ENCODE peak calls at places on chromosomes 7 and 10, in eight cellular contexts. I is HL-60, J is right cardiac atrium, R is AG04450, D is endothelial cell of umbilical vein, Y is vagina, L is stomach, C is MM.1S. B is an unnamed sample. For H3K27me3, the result is how much of the 10 kb centered on the place peaks cover.

GRCh38 chr7:94912085-94912484 is 4.7 kb downstream of the PPP1R9A start:
- DNase-seq in J (no peak), I (no peak), C (no peak), Y (no peak), L (no peak), R (no peak), D (no peak), B (no peak)

GRCh38 chr10:99975942-99976809 is 33.6 kb downstream of the DNMBP start:
- DNase-seq in I (no peak), Y (no peak), D (peak), C (no peak), J (no peak), R (no peak), L (no peak), B (no peak)

GRCh38 chr7:69818647-69819161 is 220.4 kb downstream of the AUTS2 start:
- DNase-seq in R (no peak), J (no peak), I (no peak), Y (no peak), D (no peak), L (no peak), C (no peak), B (no peak)

GRCh38 chr7:111362660-111363059 is 199.6 kb downstream of the IMMP2L start:
- DNase-seq in J (no peak), L (no peak), R (no peak), C (no peak), D (no peak), I (no peak), Y (no peak), B (no peak)

GRCh38 chr7:3301831-3302618 is 973 bp downstream of the SDK1 start:
- DNase-seq in I (no peak), D (peak), J (peak), Y (no peak), C (no peak), R (no peak), L (no peak), B (no peak)

GRCh38 chr10:91788527-91788926 is 9.7 kb upstream of the TNKS2 start:
- DNase-seq in C (no peak), I (no peak), Y (no peak), J (no peak), R (no peak), D (no peak), L (peak), B (no peak)

GRCh38 chr7:12244129-12244528 is 33.0 kb downstream of the TMEM106B start:
- DNase-seq in D (peak), J (peak), Y (no peak), R (no peak), I (no peak), C (no peak), L (peak), B (peak)

GRCh38 chr10:132387723-132388210 is 9.2 kb upstream of the PWWP2B start:
- DNase-seq in J (peak), L (peak), D (peak), C (no peak), I (no peak), Y (no peak), R (no peak), B (peak)

GRCh38 chr10:58802047-58802446 is 289.4 kb downstream of the BICC1 start:
- DNase-seq in J (no peak), R (no peak), Y (no peak), D (no peak), C (no peak), I (no peak), L (no peak), B (no peak)

GRCh38 chr10:34666008-34666700 is 148.9 kb downstream of the PARD3 start:
- DNase-seq in C (peak), J (no peak), L (peak), I (no peak), Y (no peak), R (peak), D (peak), B (no peak)

GRCh38 chr7:109308816-109309215 is 739.1 kb downstream of the DNAJB9 start:
- DNase-seq in R (no peak), D (no peak), C (no peak), I (no peak), J (no peak), L (no peak), Y (no peak), B (no peak)

GRCh38 chr7:6536899-6537298 is 14.4 kb downstream of the GRID2IP start:
- DNase-seq in J (no peak), R (no peak), Y (no peak), C (no peak), D (no peak), L (no peak), I (no peak), B (no peak)
- H3K27me3 ChIP-seq in J (under half), R (under half), Y (under half), C (under half), D (under half), L (under half), I (under half), B (under half)

GRCh38 chr10:124660404-124661125 is 83.6 kb downstream of the FAM53B start:
- DNase-seq in R (no peak), L (peak), D (no peak), I (no peak), J (peak), C (no peak), Y (no peak), B (no peak)
- H3K27ac ChIP-seq in R (no peak), L (peak), D (no peak), I (no peak), J (no peak), C (no peak), Y (no peak), B (peak)

GRCh38 chr7:85471312-85471711 is 284.5 kb upstream of the SEMA3D start:
- DNase-seq in I (no peak), R (no peak), L (no peak), J (no peak), C (no peak), D (no peak), Y (no peak), B (no peak)
- H3K27me3 ChIP-seq in I (under half), R (under half), L (under half), J (under half), C (under half), D (under half), Y (under half), B (under half)

GRCh38 chr10:121597504-121598241 is 571 bp downstream of the FGFR2 start:
- DNase-seq in J (peak), L (no peak), D (peak), C (no peak), R (no peak), Y (no peak), I (no peak), B (no peak)
- H3K27ac ChIP-seq in J (no peak), L (peak), D (no peak), C (no peak), R (no peak), Y (peak), I (no peak), B (peak)

GRCh38 chr10:123666318-123667291 is at the start of gene GPR26:
- DNase-seq in I (no peak), L (no peak), J (no peak), R (no peak), C (no peak), D (no peak), Y (no peak), B (no peak)

GRCh38 chr10:123669901-123670300 is 3.7 kb downstream of the GPR26 start:
- DNase-seq in R (no peak), I (no peak), D (no peak), C (no peak), J (no peak), Y (no peak), L (no peak), B (no peak)

GRCh38 chr10:123663522-123663921 is 2.6 kb upstream of the GPR26 start:
- DNase-seq in Y (no peak), I (no peak), L (no peak), C (no peak), D (no peak), R (no peak), J (no peak), B (no peak)

GRCh38 chr10:123665371-123666286 is 526 bp upstream of the GPR26 start:
- DNase-seq in I (no peak), R (no peak), C (no peak), D (no peak), Y (no peak), J (no peak), L (no peak), B (no peak)
- H3K27me3 ChIP-seq in I (under half), R (under half), C (under half), D (under half), Y (under half), J (under half), L (under half), B (under half)

DNA sequence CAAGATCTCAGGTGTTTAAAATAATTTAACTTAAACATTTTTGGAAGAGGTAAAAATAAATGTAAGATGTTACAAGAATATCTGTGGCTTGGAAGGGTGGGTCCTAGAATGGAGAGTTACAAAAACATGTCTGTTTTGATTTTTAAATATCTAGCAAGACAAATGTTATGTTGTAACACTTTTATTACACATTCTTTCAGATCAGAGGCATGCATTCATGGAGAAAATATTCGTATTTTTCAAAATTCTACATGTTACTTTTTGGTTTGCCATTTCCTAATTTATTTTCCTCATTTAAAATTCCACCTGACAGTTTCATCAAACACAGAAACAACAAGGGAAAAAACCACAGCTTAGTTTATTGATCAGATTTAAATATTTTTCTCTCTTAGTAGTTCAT is 10.0 kb downstream of the WBP1L start:
- DNase-seq in I (no peak), L (no peak), J (no peak), C (no peak), R (no peak), D (no peak), Y (no peak), B (no peak)
- H3K27ac ChIP-seq in I (no peak), L (peak), J (no peak), C (no peak), R (peak), D (peak), Y (peak), B (peak)

GRCh38 chr7:78433421-78433820 is 634.8 kb downstream of the PHTF2 start:
- DNase-seq in C (peak), R (no peak), J (no peak), I (no peak), Y (no peak), L (no peak), D (no peak), B (no peak)

GRCh38 chr7:78434281-78434680 is 635.7 kb downstream of the PHTF2 start:
- DNase-seq in Y (no peak), D (no peak), J (no peak), C (no peak), R (no peak), I (no peak), L (no peak), B (no peak)

GRCh38 chr7:78435355-78435754 is 636.8 kb downstream of the PHTF2 start:
- DNase-seq in C (no peak), J (no peak), I (no peak), L (no peak), D (no peak), Y (no peak), R (no peak), B (no peak)

GRCh38 chr7:78438433-78438832 is 639.9 kb downstream of the PHTF2 start:
- DNase-seq in L (no peak), I (no peak), J (no peak), D (no peak), R (no peak), C (no peak), Y (no peak), B (no peak)

DNA sequence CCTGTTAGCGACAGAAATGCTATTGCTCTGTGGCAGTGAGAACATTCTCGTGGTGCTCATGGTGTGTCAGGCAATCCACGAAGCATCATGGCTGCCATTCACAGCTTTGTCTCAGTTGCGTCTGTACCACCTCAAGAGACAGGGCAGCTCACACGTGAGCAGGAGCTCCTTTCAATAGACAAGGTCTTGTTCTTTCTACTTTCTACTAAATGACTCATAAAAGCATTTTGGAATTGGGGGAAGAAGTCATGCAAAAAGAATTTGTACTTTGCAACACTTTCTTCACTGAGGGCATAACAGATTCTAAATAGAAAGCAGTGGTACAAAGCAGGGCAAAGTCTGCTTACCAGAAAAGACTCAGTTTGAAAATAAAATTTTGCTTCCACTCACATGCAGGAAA is 638.5 kb downstream of the PHTF2 start:
- DNase-seq in J (no peak), I (no peak), C (no peak), D (no peak), R (peak), Y (no peak), L (no peak), B (no peak)
- H3K27me3 ChIP-seq in J (under half), I (under half), C (under half), D (under half), R (under half), Y (under half), L (under half), B (under half)

DNA sequence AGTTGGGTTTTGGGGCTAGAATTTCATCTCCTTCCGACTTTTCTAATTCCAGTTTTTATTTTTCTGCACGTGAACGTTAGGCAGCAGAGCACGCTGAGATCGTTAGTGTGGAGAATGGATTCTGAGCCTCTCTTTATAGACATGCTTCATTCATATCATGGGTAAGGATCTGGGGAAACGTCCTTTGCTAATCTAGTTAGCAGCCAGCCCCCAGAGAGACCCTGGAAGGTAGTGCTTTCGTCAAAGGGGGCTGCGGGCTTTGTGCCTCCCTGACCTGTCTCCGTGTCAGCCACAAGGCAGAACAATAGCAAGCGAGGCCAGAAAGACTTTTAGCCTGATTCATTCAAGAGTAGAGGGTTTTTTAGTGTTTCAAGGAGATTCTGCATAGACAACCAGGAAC is 196.3 kb upstream of the KLF6 start:
- DNase-seq in C (no peak), I (no peak), J (no peak), D (no peak), Y (no peak), R (no peak), L (no peak), B (no peak)
- H3K27ac ChIP-seq in C (no peak), I (no peak), J (no peak), D (no peak), Y (no peak), R (no peak), L (no peak), B (no peak)

GRCh38 chr7:27247452-27248426 is 5.1 kb downstream of the EVX1 start:
- DNase-seq in I (no peak), C (no peak), D (no peak), R (no peak), Y (no peak), J (no peak), L (no peak), B (no peak)

GRCh38 chr7:27245124-27245797 is 2.7 kb downstream of the EVX1 start:
- DNase-seq in C (no peak), D (no peak), I (no peak), Y (no peak), L (no peak), J (no peak), R (no peak), B (no peak)

GRCh38 chr7:27248427-27248806 is 5.8 kb downstream of the EVX1 start:
- DNase-seq in J (no peak), D (no peak), I (no peak), R (no peak), Y (no peak), L (no peak), C (no peak), B (no peak)

GRCh38 chr7:27245798-27246691 is 3.4 kb downstream of the EVX1 start:
- DNase-seq in J (no peak), Y (no peak), C (no peak), L (no peak), R (no peak), I (no peak), D (no peak), B (no peak)

GRCh38 chr7:27247000-27247399 is 4.4 kb downstream of the EVX1 start:
- DNase-seq in C (no peak), L (no peak), I (no peak), J (no peak), R (no peak), Y (no peak), D (no peak), B (no peak)
- H3K27me3 ChIP-seq in C (under half), L (half or more), I (half or more), J (under half), R (half or more), Y (under half), D (half or more), B (half or more)

DNA sequence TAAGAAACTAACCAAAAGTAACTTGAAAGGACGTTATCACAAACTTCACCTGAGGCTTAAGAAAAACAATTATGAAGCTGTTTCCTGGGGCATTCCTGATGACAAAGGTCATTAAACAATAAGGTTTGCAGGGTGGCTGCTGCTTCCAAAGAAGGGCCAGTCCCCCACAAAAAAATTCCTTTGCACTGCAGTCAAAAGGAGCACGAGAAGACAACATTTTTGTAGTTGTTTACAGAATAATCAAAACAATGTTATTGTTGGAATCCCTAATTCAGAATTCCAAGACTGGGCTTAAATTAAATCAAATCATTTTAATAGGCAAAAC is 398 bp upstream of the USP54 start:
- DNase-seq in J (no peak), L (no peak), R (no peak), Y (no peak), I (no peak), D (no peak), C (no peak), B (no peak)
- H3K27ac ChIP-seq in J (no peak), L (peak), R (no peak), Y (peak), I (no peak), D (peak), C (no peak), B (peak)